ENCODE peak calls at places on chromosomes 1 and 21, in nine cellular contexts. N is left ventricle myocardium inferior; O is cardiac muscle cell; U is adrenal gland; E is astrocyte; S is IMR-90; Z is GM23338; M is CD4-positive, alpha-beta T cell; J is CD8-positive, alpha-beta memory T cell. H is an unnamed sample.

GRCh38 chr1:9720785-9721605 is 69.5 kb downstream of the PIK3CD start:
- DNase-seq in Z (no peak), S (no peak), U (no peak), J (peak; percentile 51), M (no peak), N (no peak), O (no peak), E (no peak), H (no peak)

GRCh38 chr1:225445644-225446297 is 17.9 kb upstream of the LBR start:
- DNase-seq in J (no peak), Z (no peak), M (no peak), U (no peak), E (no peak), N (no peak), S (no peak), O (no peak), H (no peak)

GRCh38 chr1:112935474-112936289 is 20.3 kb downstream of the SLC16A1 start:
- DNase-seq in E (peak; percentile 77), N (no peak), M (no peak), Z (no peak), O (no peak), J (no peak), U (no peak), S (peak; percentile 78), H (no peak)

GRCh38 chr1:155124503-155125463 is 2.9 kb upstream of the EFNA1 start:
- DNase-seq in E (peak; percentile 13), Z (peak; percentile 78), N (no peak), S (peak; percentile 38), M (no peak), U (no peak), O (no peak), J (no peak), H (peak; percentile 68)

GRCh38 chr1:234102591-234102990 is 198.1 kb downstream of the SLC35F3 start:
- DNase-seq in J (no peak), O (no peak), E (peak; percentile 71), N (no peak), S (no peak), M (no peak), Z (no peak), U (no peak), H (no peak)

GRCh38 chr1:21129407-21129806 is 47.3 kb downstream of the EIF4G3 start:
- DNase-seq in S (peak; percentile 15), J (no peak), E (no peak), M (no peak), O (no peak), U (no peak), N (no peak), Z (no peak), H (no peak)

GRCh38 chr1:106978477-106979322 is 77.8 kb upstream of the PRMT6 start:
- DNase-seq in J (no peak), Z (no peak), M (no peak), S (peak; percentile 9), O (no peak), U (no peak), E (no peak), N (no peak), H (no peak)

GRCh38 chr1:162632743-162633326 is 571 bp downstream of the DDR2 start:
- DNase-seq in M (no peak), S (peak; percentile 49), O (no peak), N (no peak), E (no peak), J (no peak), Z (peak; percentile 23), U (no peak), H (no peak)

GRCh38 chr1:37259019-37259418 is 215.4 kb upstream of the ZC3H12A start:
- DNase-seq in E (no peak), U (no peak), M (no peak), O (no peak), N (no peak), S (no peak), Z (no peak), J (no peak), H (no peak)

GRCh38 chr1:37258068-37258467 is 216.3 kb upstream of the ZC3H12A start:
- DNase-seq in O (no peak), J (no peak), M (no peak), N (no peak), U (no peak), S (no peak), Z (no peak), E (no peak), H (no peak)

GRCh38 chr1:37255868-37256267 is 218.5 kb upstream of the ZC3H12A start:
- DNase-seq in S (no peak), Z (peak; percentile 40), O (no peak), J (no peak), E (no peak), N (no peak), U (no peak), M (no peak), H (no peak)

GRCh38 chr1:37257646-37258045 is 216.7 kb upstream of the ZC3H12A start:
- DNase-seq in O (no peak), S (no peak), Z (no peak), N (no peak), J (no peak), E (no peak), M (no peak), U (no peak), H (no peak)

DNA sequence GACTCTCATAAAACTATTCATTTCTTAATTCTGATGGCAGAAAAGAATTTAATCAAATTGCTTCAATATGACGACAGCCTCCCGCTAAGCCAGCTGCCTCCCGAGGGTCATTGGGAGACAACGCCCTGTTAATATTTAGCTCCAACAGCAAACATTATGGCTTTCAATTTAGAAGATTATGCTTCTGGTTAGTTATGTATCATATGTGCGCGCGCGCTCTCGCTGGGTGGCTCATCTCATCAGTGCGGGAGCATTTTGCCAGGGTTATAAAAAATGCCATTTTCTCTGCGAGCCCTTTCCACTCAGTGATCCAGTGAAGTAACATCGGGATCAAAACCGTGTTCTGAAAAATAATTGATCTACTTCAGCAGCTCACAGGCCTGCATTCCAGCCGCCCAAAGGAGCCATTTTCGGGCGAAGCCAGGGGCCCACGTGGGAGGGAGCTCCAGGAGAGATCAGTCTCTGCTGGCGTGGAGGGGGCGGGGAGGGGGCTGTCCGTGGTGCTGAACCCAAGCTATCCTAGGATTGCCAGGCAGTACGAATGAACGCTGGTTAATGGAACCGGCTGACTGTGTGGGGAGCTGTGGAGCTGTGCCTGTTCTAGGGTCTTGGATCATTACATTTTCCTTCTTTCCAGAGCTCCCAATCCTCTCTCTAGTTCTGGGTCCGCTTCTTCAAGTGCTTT is 219.1 kb upstream of the ZC3H12A start:
- DNase-seq in Z (peak; percentile 93), U (peak; percentile 18), S (no peak), M (no peak), E (no peak), N (no peak), J (no peak), O (peak; percentile 86), H (no peak)
- H3K27me3 ChIP-seq in Z (peaks cover 6% of the 10 kb centered on the region), U (peaks cover 24% of the 10 kb centered on the region), S (no peaks in the 10 kb centered on the region), M (peaks cover 29% of the 10 kb centered on the region), E (no peaks in the 10 kb centered on the region), N (peaks cover 93% of the 10 kb centered on the region), J (no peaks in the 10 kb centered on the region), O (peaks cover 6% of the 10 kb centered on the region), H (peaks cover 28% of the 10 kb centered on the region)

DNA sequence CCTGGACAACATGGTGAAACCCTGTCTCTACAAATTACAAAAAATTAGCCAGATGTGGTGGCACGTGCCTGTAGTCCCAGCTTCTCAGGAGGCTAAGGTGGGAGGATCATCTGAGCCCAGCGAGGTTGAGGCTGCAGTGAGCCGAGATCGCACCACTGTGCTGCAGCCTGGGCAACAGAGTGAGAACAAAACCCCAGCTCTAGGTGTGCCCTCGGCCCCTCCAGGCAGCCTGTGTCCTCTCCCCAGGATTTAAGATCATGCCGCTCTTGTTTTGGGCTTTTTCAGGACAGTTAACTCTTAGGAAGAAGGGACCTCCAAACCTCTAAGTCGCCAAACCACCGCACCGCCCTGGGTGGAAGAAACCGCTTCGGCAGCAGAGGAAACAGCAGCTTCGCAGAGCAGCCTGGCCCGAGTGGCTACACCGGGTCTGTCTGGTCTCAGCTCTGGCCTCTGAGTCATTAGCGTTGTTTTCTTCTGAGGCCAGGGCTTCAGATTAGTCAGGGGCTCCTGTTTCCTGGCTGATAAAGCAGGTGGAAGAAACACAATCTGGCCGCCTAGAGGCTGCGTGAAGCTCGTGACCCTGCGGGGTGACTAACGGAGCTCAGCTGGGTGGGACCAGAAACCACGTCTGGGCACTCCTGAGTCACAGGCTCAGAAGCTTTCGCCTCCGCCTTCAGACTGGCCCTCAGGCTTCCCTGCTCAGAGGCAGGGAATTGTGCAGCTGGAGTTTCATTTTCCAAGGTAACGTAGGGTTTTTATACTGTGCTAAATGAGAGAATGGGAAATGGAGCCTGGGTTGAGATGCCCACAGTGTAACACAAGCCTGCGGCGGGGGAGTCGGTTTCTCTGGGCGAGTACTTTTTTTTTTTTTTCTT is 44.7 kb downstream of the CHAF1B start:
- DNase-seq in S (peak; percentile 100), J (peak; percentile 75), Z (peak; percentile 79), U (peak; percentile 95), M (peak; percentile 36), N (peak; percentile 64), E (peak; percentile 100), O (peak; percentile 72), H (peak; percentile 84)
- H3K27ac ChIP-seq in S (peak overlapping the region; percentile 84), J (no peak overlapping the region), Z (no peak overlapping the region), U (no peak overlapping the region), M (no peak overlapping the region), N (peak overlapping the region; percentile 79), E (peak overlapping the region; percentile 99), O (peak overlapping the region; percentile 78), H (peak overlapping the region; percentile 77)

GRCh38 chr21:38663282-38663681 is 142.4 kb upstream of the ETS2 start:
- DNase-seq in J (no peak), M (no peak), O (no peak), E (no peak), N (no peak), S (no peak), U (no peak), Z (no peak), H (no peak)

GRCh38 chr21:38662224-38662568 is 143.5 kb upstream of the ETS2 start:
- DNase-seq in S (no peak), U (no peak), N (no peak), M (no peak), Z (peak; percentile 36), J (no peak), O (no peak), E (no peak), H (no peak)

GRCh38 chr21:38661296-38662223 is 144.2 kb upstream of the ETS2 start:
- DNase-seq in N (peak; percentile 20), M (no peak), J (no peak), Z (peak; percentile 66), U (peak; percentile 19), S (peak; percentile 62), E (peak; percentile 70), O (peak; percentile 42), H (no peak)

GRCh38 chr21:38660333-38661295 is 145.1 kb upstream of the ETS2 start:
- DNase-seq in Z (peak; percentile 66), E (no peak), S (no peak), N (peak; percentile 20), O (peak; percentile 16), U (peak; percentile 2), M (no peak), J (no peak), H (no peak)

DNA sequence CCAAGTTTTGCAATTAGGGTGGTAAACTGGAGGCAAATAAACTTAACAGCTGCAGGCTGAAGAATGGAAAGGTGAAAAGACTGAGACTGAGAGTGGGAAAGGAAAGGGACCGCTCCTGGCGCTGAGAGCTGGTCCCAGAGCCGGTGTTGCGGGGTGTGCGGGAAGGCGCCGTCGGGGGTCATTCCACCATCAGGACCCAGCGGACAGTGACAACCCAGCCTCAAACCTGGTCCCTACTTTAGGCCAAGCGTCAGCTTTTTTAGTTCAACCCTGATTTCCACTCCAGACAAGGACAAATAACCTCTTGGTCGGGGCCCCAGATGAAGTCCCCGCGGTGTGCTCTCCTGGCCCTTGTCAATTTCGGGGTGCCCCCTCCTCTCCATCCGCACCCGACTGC is 145.8 kb upstream of the ETS2 start:
- DNase-seq in M (no peak), J (no peak), S (no peak), U (no peak), N (no peak), Z (peak; percentile 22), O (no peak), E (no peak), H (no peak)
- H3K27me3 ChIP-seq in M (peaks cover 66% of the 10 kb centered on the region), J (peaks cover 3% of the 10 kb centered on the region), S (peaks cover 80% of the 10 kb centered on the region), U (peaks cover 40% of the 10 kb centered on the region), N (peaks cover 97% of the 10 kb centered on the region), Z (peaks cover 40% of the 10 kb centered on the region), O (peaks cover 98% of the 10 kb centered on the region), E (peaks cover 78% of the 10 kb centered on the region), H (peaks cover 3% of the 10 kb centered on the region)

GRCh38 chr21:15058718-15059316 is 6.0 kb downstream of the NRIP1 start:
- DNase-seq in S (peak; percentile 68), Z (peak; percentile 32), U (no peak), O (no peak), E (peak; percentile 69), M (no peak), N (no peak), J (no peak), H (no peak)
- H3K27ac ChIP-seq in S (peak overlapping the region; percentile 65), Z (no peak overlapping the region), U (no peak overlapping the region), O (no peak overlapping the region), E (peak overlapping the region; percentile 59), M (no peak overlapping the region), N (peak overlapping the region; percentile 24), J (no peak overlapping the region), H (peak overlapping the region; percentile 43)

H was measured in stomach.